ENCODE peak calls at places on chromosome 14, in nine cellular contexts. K is stimulated activated CD4-positive, alpha-beta T cell treated with anti-CD3 and anti-CD28 coated beads, Interleukin-4, amount 100 ng/mL, for 24 hours; V is stomach; Z is thyroid gland; Y is T-helper 1 cell; I is cardiac muscle cell; T is adrenal gland; H is retinal pigment epithelial cell; Q is SW 1271. U is an unnamed sample.

GRCh38 chr14:58572092-58572853 is 65.5 kb upstream of the DACT1 start:
- DNase-seq in K (peak), V (no peak), Z (no peak), Y (no peak), I (peak), T (no peak), H (peak), Q (no peak), U (no peak)

GRCh38 chr14:69353168-69353567 is 44.9 kb downstream of the ERH start:
- DNase-seq in K (no peak), V (no peak), Z (no peak), Y (no peak), I (no peak), T (no peak), H (no peak), Q (no peak), U (no peak)

GRCh38 chr14:67738740-67739504 is 37.2 kb downstream of the RDH12 start:
- DNase-seq in K (peak), V (peak), Z (peak), Y (no peak), I (peak), T (peak), H (peak), Q (no peak), U (peak)

GRCh38 chr14:55979096-55979495 is 139.1 kb upstream of the PELI2 start:
- DNase-seq in K (no peak), V (no peak), Z (no peak), Y (no peak), I (no peak), T (no peak), H (no peak), Q (no peak), U (no peak)

GRCh38 chr14:86481105-86481504 is 951.2 kb downstream of the FLRT2 start:
- DNase-seq in K (no peak), V (no peak), Z (no peak), Y (no peak), I (peak), T (no peak), H (peak), Q (no peak), U (no peak)

GRCh38 chr14:79540394-79540793 is 670.9 kb downstream of the DIO2 start:
- DNase-seq in K (no peak), V (no peak), Z (no peak), Y (no peak), I (no peak), T (no peak), H (no peak), Q (no peak), U (no peak)

GRCh38 chr14:71933026-71933587 is 878 bp downstream of the RGS6 start:
- DNase-seq in K (no peak), V (no peak), Z (peak), Y (no peak), I (peak), T (no peak), H (no peak), Q (no peak), U (no peak)

GRCh38 chr14:67575684-67576083 is 24.4 kb downstream of the PIGH start:
- DNase-seq in K (no peak), V (no peak), Z (no peak), Y (no peak), I (no peak), T (no peak), H (no peak), Q (no peak), U (peak)

GRCh38 chr14:100239200-100239839 is 376 bp downstream of the YY1 start:
- DNase-seq in K (peak), V (no peak), Z (peak), Y (no peak), I (no peak), T (peak), H (no peak), Q (no peak), U (peak)

GRCh38 chr14:71304588-71305133 is 397.4 kb downstream of the PCNX1 start:
- DNase-seq in K (no peak), V (no peak), Z (no peak), Y (no peak), I (no peak), T (no peak), H (no peak), Q (no peak), U (no peak)

GRCh38 chr14:95204705-95205104 is 47.4 kb upstream of the DICER1 start:
- DNase-seq in K (no peak), V (no peak), Z (no peak), Y (no peak), I (no peak), T (no peak), H (no peak), Q (no peak), U (no peak)

GRCh38 chr14:58942516-58942915 is 246.0 kb upstream of the DAAM1 start:
- DNase-seq in K (no peak), V (no peak), Z (no peak), Y (no peak), I (peak), T (no peak), H (peak), Q (no peak), U (no peak)

GRCh38 chr14:24273422-24273998 is 2.1 kb upstream of the RABGGTA start:
- DNase-seq in K (no peak), V (no peak), Z (no peak), Y (no peak), I (no peak), T (no peak), H (no peak), Q (no peak), U (no peak)

GRCh38 chr14:89844508-89844907 is 110.0 kb downstream of the EFCAB11 start:
- DNase-seq in K (no peak), V (no peak), Z (no peak), Y (no peak), I (no peak), T (no peak), H (no peak), Q (no peak), U (no peak)

GRCh38 chr14:105324080-105324778 is 9.7 kb downstream of the PACS2 start:
- DNase-seq in K (no peak), V (no peak), Z (no peak), Y (no peak), I (no peak), T (no peak), H (no peak), Q (no peak), U (no peak)

GRCh38 chr14:103854017-103854808 is 6.8 kb upstream of the PPP1R13B start:
- DNase-seq in K (no peak), V (no peak), Z (peak), Y (no peak), I (no peak), T (no peak), H (no peak), Q (no peak), U (no peak)

U was measured in sciatic nerve.